ENCODE peak calls at places on chromosomes 7 and 10, in nine cellular contexts. One of them, this sample, is unnamed.

GRCh38 chr10:103542764-103543616 is 49.5 kb downstream of the NEURL1 start:
- DNase-seq in mesothelial cell of epicardium: no peak
- DNase-seq in IMR-90: peak
- DNase-seq in RWPE1: no peak
- DNase-seq in RPMI8226: peak
- DNase-seq in ACHN: peak
- DNase-seq in AG04450: no peak
- DNase-seq in fibroblast of villous mesenchyme: peak
- DNase-seq in EH: peak
- DNase-seq in this sample: peak

GRCh38 chr10:99234067-99234738 is 1.4 kb downstream of the HPSE2 start:
- DNase-seq in mesothelial cell of epicardium: peak
- DNase-seq in IMR-90: peak
- DNase-seq in RWPE1: peak
- DNase-seq in RPMI8226: peak
- DNase-seq in ACHN: no peak
- DNase-seq in AG04450: no peak
- DNase-seq in fibroblast of villous mesenchyme: peak
- DNase-seq in EH: peak
- DNase-seq in this sample: peak

GRCh38 chr7:100407285-100408180 is 21.0 kb downstream of the ZCWPW1 start:
- DNase-seq in mesothelial cell of epicardium: no peak
- DNase-seq in IMR-90: peak
- DNase-seq in RWPE1: peak
- DNase-seq in RPMI8226: peak
- DNase-seq in ACHN: peak
- DNase-seq in AG04450: peak
- DNase-seq in fibroblast of villous mesenchyme: peak
- DNase-seq in EH: peak
- DNase-seq in this sample: peak

GRCh38 chr10:45602082-45602730 is 70.4 kb downstream of the ZFAND4 start:
- DNase-seq in mesothelial cell of epicardium: no peak
- DNase-seq in IMR-90: peak
- DNase-seq in RWPE1: no peak
- DNase-seq in RPMI8226: no peak
- DNase-seq in ACHN: peak
- DNase-seq in AG04450: peak
- DNase-seq in fibroblast of villous mesenchyme: peak
- DNase-seq in EH: peak
- DNase-seq in this sample: peak

GRCh38 chr10:51747211-51747610 is 47.8 kb upstream of the CSTF2T start:
- DNase-seq in mesothelial cell of epicardium: no peak
- DNase-seq in IMR-90: no peak
- DNase-seq in RWPE1: no peak
- DNase-seq in RPMI8226: no peak
- DNase-seq in ACHN: no peak
- DNase-seq in AG04450: no peak
- DNase-seq in fibroblast of villous mesenchyme: no peak
- DNase-seq in EH: no peak
- DNase-seq in this sample: no peak

GRCh38 chr7:12637819-12638592 is 49.4 kb upstream of the ARL4A start:
- DNase-seq in mesothelial cell of epicardium: no peak
- DNase-seq in IMR-90: peak
- DNase-seq in RWPE1: no peak
- DNase-seq in RPMI8226: peak
- DNase-seq in ACHN: no peak
- DNase-seq in AG04450: peak
- DNase-seq in fibroblast of villous mesenchyme: no peak
- DNase-seq in EH: no peak
- DNase-seq in this sample: peak

GRCh38 chr7:27917119-27917518 is 177.2 kb downstream of the TAX1BP1 start:
- DNase-seq in mesothelial cell of epicardium: no peak
- DNase-seq in IMR-90: no peak
- DNase-seq in RWPE1: no peak
- DNase-seq in RPMI8226: no peak
- DNase-seq in ACHN: no peak
- DNase-seq in AG04450: no peak
- DNase-seq in fibroblast of villous mesenchyme: no peak
- DNase-seq in EH: no peak
- DNase-seq in this sample: no peak

GRCh38 chr10:116699783-116700150 is 42.6 kb downstream of the HSPA12A start:
- DNase-seq in mesothelial cell of epicardium: no peak
- DNase-seq in IMR-90: no peak
- DNase-seq in RWPE1: no peak
- DNase-seq in RPMI8226: no peak
- DNase-seq in ACHN: no peak
- DNase-seq in AG04450: no peak
- DNase-seq in fibroblast of villous mesenchyme: no peak
- DNase-seq in EH: no peak
- DNase-seq in this sample: no peak

GRCh38 chr10:117762819-117763172 is 220.2 kb downstream of the EMX2 start:
- DNase-seq in mesothelial cell of epicardium: no peak
- DNase-seq in IMR-90: no peak
- DNase-seq in RWPE1: no peak
- DNase-seq in RPMI8226: no peak
- DNase-seq in ACHN: no peak
- DNase-seq in AG04450: no peak
- DNase-seq in fibroblast of villous mesenchyme: peak
- DNase-seq in EH: no peak
- DNase-seq in this sample: peak

GRCh38 chr10:100823194-100823593 is 77.8 kb downstream of the PAX2 start:
- DNase-seq in mesothelial cell of epicardium: no peak
- DNase-seq in IMR-90: no peak
- DNase-seq in RWPE1: no peak
- DNase-seq in RPMI8226: no peak
- DNase-seq in ACHN: no peak
- DNase-seq in AG04450: no peak
- DNase-seq in fibroblast of villous mesenchyme: no peak
- DNase-seq in EH: no peak
- DNase-seq in this sample: no peak

GRCh38 chr7:128939861-128940410 is 2.2 kb downstream of the IRF5 start:
- DNase-seq in mesothelial cell of epicardium: no peak
- DNase-seq in IMR-90: no peak
- DNase-seq in RWPE1: no peak
- DNase-seq in RPMI8226: peak
- DNase-seq in ACHN: no peak
- DNase-seq in AG04450: no peak
- DNase-seq in fibroblast of villous mesenchyme: no peak
- DNase-seq in EH: no peak
- DNase-seq in this sample: no peak

GRCh38 chr10:97685395-97685958 is 1.6 kb downstream of the AVPI1 start:
- DNase-seq in mesothelial cell of epicardium: peak
- DNase-seq in IMR-90: peak
- DNase-seq in RWPE1: peak
- DNase-seq in RPMI8226: no peak
- DNase-seq in ACHN: peak
- DNase-seq in AG04450: no peak
- DNase-seq in fibroblast of villous mesenchyme: peak
- DNase-seq in EH: peak
- DNase-seq in this sample: peak

GRCh38 chr10:101833466-101833865 is 10.1 kb downstream of the KCNIP2 start:
- DNase-seq in mesothelial cell of epicardium: no peak
- DNase-seq in IMR-90: no peak
- DNase-seq in RWPE1: no peak
- DNase-seq in RPMI8226: no peak
- DNase-seq in ACHN: no peak
- DNase-seq in AG04450: no peak
- DNase-seq in fibroblast of villous mesenchyme: no peak
- DNase-seq in EH: no peak
- DNase-seq in this sample: no peak

GRCh38 chr10:100184426-100185219 is 1.2 kb downstream of the ERLIN1 start:
- DNase-seq in mesothelial cell of epicardium: no peak
- DNase-seq in IMR-90: peak
- DNase-seq in RWPE1: peak
- DNase-seq in RPMI8226: peak
- DNase-seq in ACHN: peak
- DNase-seq in AG04450: no peak
- DNase-seq in fibroblast of villous mesenchyme: peak
- DNase-seq in EH: peak
- DNase-seq in this sample: peak

GRCh38 chr7:64907641-64908326 is 4.7 kb downstream of the ZNF273 start:
- DNase-seq in mesothelial cell of epicardium: no peak
- DNase-seq in IMR-90: peak
- DNase-seq in RWPE1: no peak
- DNase-seq in RPMI8226: no peak
- DNase-seq in ACHN: no peak
- DNase-seq in AG04450: no peak
- DNase-seq in fibroblast of villous mesenchyme: no peak
- DNase-seq in EH: no peak
- DNase-seq in this sample: peak

GRCh38 chr10:68561804-68562649 is 1.9 kb downstream of the TET1 start:
- DNase-seq in mesothelial cell of epicardium: peak
- DNase-seq in IMR-90: no peak
- DNase-seq in RWPE1: no peak
- DNase-seq in RPMI8226: no peak
- DNase-seq in ACHN: no peak
- DNase-seq in AG04450: no peak
- DNase-seq in fibroblast of villous mesenchyme: peak
- DNase-seq in EH: peak
- DNase-seq in this sample: no peak

GRCh38 chr10:82625497-82626151 is 750.6 kb downstream of the NRG3 start:
- DNase-seq in mesothelial cell of epicardium: no peak
- DNase-seq in IMR-90: no peak
- DNase-seq in RWPE1: no peak
- DNase-seq in RPMI8226: no peak
- DNase-seq in ACHN: no peak
- DNase-seq in AG04450: no peak
- DNase-seq in fibroblast of villous mesenchyme: no peak
- DNase-seq in EH: no peak
- DNase-seq in this sample: no peak

GRCh38 chr7:97026705-97027426 is 2.2 kb upstream of the DLX5 start:
- DNase-seq in mesothelial cell of epicardium: no peak
- DNase-seq in IMR-90: no peak
- DNase-seq in RWPE1: no peak
- DNase-seq in RPMI8226: no peak
- DNase-seq in ACHN: no peak
- DNase-seq in AG04450: no peak
- DNase-seq in fibroblast of villous mesenchyme: no peak
- DNase-seq in EH: no peak
- DNase-seq in this sample: no peak

GRCh38 chr7:149209518-149210269 is 14.3 kb downstream of the ZNF282 start:
- DNase-seq in mesothelial cell of epicardium: no peak
- DNase-seq in IMR-90: peak
- DNase-seq in RWPE1: peak
- DNase-seq in RPMI8226: peak
- DNase-seq in ACHN: peak
- DNase-seq in AG04450: no peak
- DNase-seq in fibroblast of villous mesenchyme: peak
- DNase-seq in EH: peak
- DNase-seq in this sample: peak

GRCh38 chr10:112615269-112615668 is 168.3 kb downstream of the VTI1A start:
- DNase-seq in mesothelial cell of epicardium: no peak
- DNase-seq in IMR-90: no peak
- DNase-seq in RWPE1: peak
- DNase-seq in RPMI8226: no peak
- DNase-seq in ACHN: no peak
- DNase-seq in AG04450: no peak
- DNase-seq in fibroblast of villous mesenchyme: no peak
- DNase-seq in EH: no peak
- DNase-seq in this sample: no peak

GRCh38 chr10:2232479-2232878 is 495.2 kb upstream of the ADARB2 start:
- DNase-seq in mesothelial cell of epicardium: no peak
- DNase-seq in IMR-90: no peak
- DNase-seq in RWPE1: peak
- DNase-seq in RPMI8226: no peak
- DNase-seq in ACHN: no peak
- DNase-seq in AG04450: no peak
- DNase-seq in fibroblast of villous mesenchyme: no peak
- DNase-seq in EH: no peak
- DNase-seq in this sample: no peak

GRCh38 chr10:124465777-124466488 is 4.3 kb downstream of the LHPP start:
- DNase-seq in mesothelial cell of epicardium: no peak
- DNase-seq in IMR-90: no peak
- DNase-seq in RWPE1: no peak
- DNase-seq in RPMI8226: peak
- DNase-seq in ACHN: no peak
- DNase-seq in AG04450: no peak
- DNase-seq in fibroblast of villous mesenchyme: no peak
- DNase-seq in EH: no peak
- DNase-seq in this sample: no peak

GRCh38 chr10:21607907-21608306 is 73.9 kb downstream of the MLLT10 start:
- DNase-seq in mesothelial cell of epicardium: no peak
- DNase-seq in IMR-90: no peak
- DNase-seq in RWPE1: no peak
- DNase-seq in RPMI8226: no peak
- DNase-seq in ACHN: no peak
- DNase-seq in AG04450: no peak
- DNase-seq in fibroblast of villous mesenchyme: no peak
- DNase-seq in EH: no peak
- DNase-seq in this sample: no peak

GRCh38 chr10:4947635-4948596 is 15.3 kb upstream of the AKR1C1 start:
- DNase-seq in mesothelial cell of epicardium: no peak
- DNase-seq in IMR-90: peak
- DNase-seq in RWPE1: peak
- DNase-seq in RPMI8226: no peak
- DNase-seq in ACHN: peak
- DNase-seq in AG04450: peak
- DNase-seq in fibroblast of villous mesenchyme: peak
- DNase-seq in EH: peak
- DNase-seq in this sample: peak

GRCh38 chr7:158710651-158711102 is 6.1 kb upstream of the NCAPG2 start:
- DNase-seq in mesothelial cell of epicardium: no peak
- DNase-seq in IMR-90: peak
- DNase-seq in RWPE1: no peak
- DNase-seq in RPMI8226: no peak
- DNase-seq in ACHN: no peak
- DNase-seq in AG04450: no peak
- DNase-seq in fibroblast of villous mesenchyme: peak
- DNase-seq in EH: peak
- DNase-seq in this sample: peak

GRCh38 chr10:83373659-83374058 is 765.6 kb upstream of the GHITM start:
- DNase-seq in mesothelial cell of epicardium: no peak
- DNase-seq in IMR-90: no peak
- DNase-seq in RWPE1: no peak
- DNase-seq in RPMI8226: peak
- DNase-seq in ACHN: peak
- DNase-seq in AG04450: no peak
- DNase-seq in fibroblast of villous mesenchyme: peak
- DNase-seq in EH: peak
- DNase-seq in this sample: no peak

GRCh38 chr7:143885951-143886350 is 16.0 kb downstream of the TCAF1 start:
- DNase-seq in mesothelial cell of epicardium: no peak
- DNase-seq in IMR-90: no peak
- DNase-seq in RWPE1: no peak
- DNase-seq in RPMI8226: no peak
- DNase-seq in ACHN: no peak
- DNase-seq in AG04450: no peak
- DNase-seq in fibroblast of villous mesenchyme: no peak
- DNase-seq in EH: no peak
- DNase-seq in this sample: no peak

GRCh38 chr7:50926049-50926448 is 143.4 kb upstream of the GRB10 start:
- DNase-seq in mesothelial cell of epicardium: no peak
- DNase-seq in IMR-90: no peak
- DNase-seq in RWPE1: no peak
- DNase-seq in RPMI8226: no peak
- DNase-seq in ACHN: no peak
- DNase-seq in AG04450: no peak
- DNase-seq in fibroblast of villous mesenchyme: no peak
- DNase-seq in EH: no peak
- DNase-seq in this sample: no peak

GRCh38 chr7:6656413-6656812 is 19.3 kb downstream of the ZNF316 start:
- DNase-seq in mesothelial cell of epicardium: no peak
- DNase-seq in IMR-90: no peak
- DNase-seq in RWPE1: no peak
- DNase-seq in RPMI8226: no peak
- DNase-seq in ACHN: no peak
- DNase-seq in AG04450: no peak
- DNase-seq in fibroblast of villous mesenchyme: no peak
- DNase-seq in EH: no peak
- DNase-seq in this sample: no peak

GRCh38 chr10:29243750-29244149 is 45.1 kb upstream of the LYZL1 start:
- DNase-seq in mesothelial cell of epicardium: no peak
- DNase-seq in IMR-90: no peak
- DNase-seq in RWPE1: no peak
- DNase-seq in RPMI8226: no peak
- DNase-seq in ACHN: peak
- DNase-seq in AG04450: no peak
- DNase-seq in fibroblast of villous mesenchyme: no peak
- DNase-seq in EH: peak
- DNase-seq in this sample: no peak

GRCh38 chr10:2460846-2461245 is 606.5 kb upstream of the PFKP start:
- DNase-seq in mesothelial cell of epicardium: no peak
- DNase-seq in IMR-90: no peak
- DNase-seq in RWPE1: no peak
- DNase-seq in RPMI8226: no peak
- DNase-seq in ACHN: no peak
- DNase-seq in AG04450: no peak
- DNase-seq in fibroblast of villous mesenchyme: peak
- DNase-seq in EH: no peak
- DNase-seq in this sample: no peak